ENCODE peak calls at places on chromosomes 1 and 21, in nine cellular contexts. One of them, this sample, is unnamed.

GRCh38 chr1:42523171-42523570 is 60.1 kb downstream of the CCDC30 start:
- DNase-seq in Calu3: no peak
- DNase-seq in hepatocyte: no peak
- DNase-seq in lung: no peak
- DNase-seq in A673: no peak
- DNase-seq in activated B cell treated with CpG ODN at 0.5 μM for 24 hours: no peak
- DNase-seq in uterus: no peak
- DNase-seq in cardiac fibroblast: no peak
- DNase-seq in GM06990: no peak
- DNase-seq in this sample: no peak

GRCh38 chr1:207282496-207283380 is 38.7 kb upstream of the CD55 start:
- DNase-seq in Calu3: peak
- DNase-seq in hepatocyte: no peak
- DNase-seq in lung: no peak
- DNase-seq in A673: no peak
- DNase-seq in activated B cell treated with CpG ODN at 0.5 μM for 24 hours: no peak
- DNase-seq in uterus: no peak
- DNase-seq in cardiac fibroblast: peak
- DNase-seq in GM06990: no peak
- DNase-seq in this sample: no peak

GRCh38 chr1:188433428-188433827 is 1604.7 kb downstream of the PLA2G4A start:
- DNase-seq in Calu3: no peak
- DNase-seq in hepatocyte: no peak
- DNase-seq in lung: no peak
- DNase-seq in A673: no peak
- DNase-seq in activated B cell treated with CpG ODN at 0.5 μM for 24 hours: no peak
- DNase-seq in uterus: no peak
- DNase-seq in cardiac fibroblast: no peak
- DNase-seq in GM06990: no peak
- DNase-seq in this sample: no peak

GRCh38 chr1:37100310-37100709 is 66.0 kb upstream of the GRIK3 start:
- DNase-seq in Calu3: no peak
- DNase-seq in hepatocyte: no peak
- DNase-seq in lung: no peak
- DNase-seq in A673: no peak
- DNase-seq in activated B cell treated with CpG ODN at 0.5 μM for 24 hours: no peak
- DNase-seq in uterus: no peak
- DNase-seq in cardiac fibroblast: no peak
- DNase-seq in GM06990: no peak
- DNase-seq in this sample: no peak

GRCh38 chr1:102252731-102253360 is 256.1 kb upstream of the OLFM3 start:
- DNase-seq in Calu3: no peak
- DNase-seq in hepatocyte: no peak
- DNase-seq in lung: no peak
- DNase-seq in A673: no peak
- DNase-seq in activated B cell treated with CpG ODN at 0.5 μM for 24 hours: no peak
- DNase-seq in uterus: no peak
- DNase-seq in cardiac fibroblast: no peak
- DNase-seq in GM06990: no peak
- DNase-seq in this sample: no peak

GRCh38 chr1:171984850-171985485 is 143.7 kb downstream of the DNM3 start:
- DNase-seq in Calu3: no peak
- DNase-seq in hepatocyte: peak
- DNase-seq in lung: no peak
- DNase-seq in A673: peak
- DNase-seq in activated B cell treated with CpG ODN at 0.5 μM for 24 hours: no peak
- DNase-seq in uterus: no peak
- DNase-seq in cardiac fibroblast: peak
- DNase-seq in GM06990: no peak
- DNase-seq in this sample: no peak

GRCh38 chr1:222061711-222062359 is 319.9 kb upstream of the DUSP10 start:
- DNase-seq in Calu3: no peak
- DNase-seq in hepatocyte: peak
- DNase-seq in lung: no peak
- DNase-seq in A673: no peak
- DNase-seq in activated B cell treated with CpG ODN at 0.5 μM for 24 hours: no peak
- DNase-seq in uterus: no peak
- DNase-seq in cardiac fibroblast: no peak
- DNase-seq in GM06990: no peak
- DNase-seq in this sample: no peak

GRCh38 chr21:41269535-41269934 is 47.1 kb upstream of the FAM3B start:
- DNase-seq in Calu3: no peak
- DNase-seq in hepatocyte: no peak
- DNase-seq in lung: no peak
- DNase-seq in A673: no peak
- DNase-seq in activated B cell treated with CpG ODN at 0.5 μM for 24 hours: no peak
- DNase-seq in uterus: no peak
- DNase-seq in cardiac fibroblast: no peak
- DNase-seq in GM06990: no peak
- DNase-seq in this sample: no peak

GRCh38 chr21:42847726-42848125 is 31.6 kb downstream of the WDR4 start:
- DNase-seq in Calu3: no peak
- DNase-seq in hepatocyte: no peak
- DNase-seq in lung: no peak
- DNase-seq in A673: no peak
- DNase-seq in activated B cell treated with CpG ODN at 0.5 μM for 24 hours: no peak
- DNase-seq in uterus: no peak
- DNase-seq in cardiac fibroblast: no peak
- DNase-seq in GM06990: no peak
- DNase-seq in this sample: no peak

GRCh38 chr1:242205622-242206489 is 207.0 kb upstream of the MAP1LC3C start:
- DNase-seq in Calu3: no peak
- DNase-seq in hepatocyte: no peak
- DNase-seq in lung: no peak
- DNase-seq in A673: peak
- DNase-seq in activated B cell treated with CpG ODN at 0.5 μM for 24 hours: no peak
- DNase-seq in uterus: no peak
- DNase-seq in cardiac fibroblast: no peak
- DNase-seq in GM06990: no peak
- DNase-seq in this sample: no peak

GRCh38 chr1:232833966-232834535 is 28.8 kb downstream of the MAP10 start:
- DNase-seq in Calu3: no peak
- DNase-seq in hepatocyte: no peak
- DNase-seq in lung: no peak
- DNase-seq in A673: no peak
- DNase-seq in activated B cell treated with CpG ODN at 0.5 μM for 24 hours: no peak
- DNase-seq in uterus: no peak
- DNase-seq in cardiac fibroblast: peak
- DNase-seq in GM06990: no peak
- DNase-seq in this sample: no peak

GRCh38 chr1:218811497-218811896 is 362.2 kb upstream of the LYPLAL1 start:
- DNase-seq in Calu3: no peak
- DNase-seq in hepatocyte: no peak
- DNase-seq in lung: no peak
- DNase-seq in A673: no peak
- DNase-seq in activated B cell treated with CpG ODN at 0.5 μM for 24 hours: no peak
- DNase-seq in uterus: peak
- DNase-seq in cardiac fibroblast: peak
- DNase-seq in GM06990: no peak
- DNase-seq in this sample: no peak

GRCh38 chr1:228417061-228417460 is 400 bp upstream of the TRIM17 start:
- DNase-seq in Calu3: no peak
- DNase-seq in hepatocyte: no peak
- DNase-seq in lung: no peak
- DNase-seq in A673: no peak
- DNase-seq in activated B cell treated with CpG ODN at 0.5 μM for 24 hours: no peak
- DNase-seq in uterus: no peak
- DNase-seq in cardiac fibroblast: no peak
- DNase-seq in GM06990: no peak
- DNase-seq in this sample: no peak

GRCh38 chr1:45492691-45493090 is 1.7 kb upstream of the TESK2 start:
- DNase-seq in Calu3: no peak
- DNase-seq in hepatocyte: no peak
- DNase-seq in lung: no peak
- DNase-seq in A673: no peak
- DNase-seq in activated B cell treated with CpG ODN at 0.5 μM for 24 hours: no peak
- DNase-seq in uterus: no peak
- DNase-seq in cardiac fibroblast: no peak
- DNase-seq in GM06990: no peak
- DNase-seq in this sample: no peak

GRCh38 chr1:45490623-45491463 is at the start of gene TESK2:
- DNase-seq in Calu3: peak
- DNase-seq in hepatocyte: peak
- DNase-seq in lung: peak
- DNase-seq in A673: peak
- DNase-seq in activated B cell treated with CpG ODN at 0.5 μM for 24 hours: peak
- DNase-seq in uterus: peak
- DNase-seq in cardiac fibroblast: peak
- DNase-seq in GM06990: peak
- DNase-seq in this sample: peak

GRCh38 chr1:45491464-45492260 is 699 bp upstream of the TESK2 start:
- DNase-seq in Calu3: no peak
- DNase-seq in hepatocyte: no peak
- DNase-seq in lung: no peak
- DNase-seq in A673: no peak
- DNase-seq in activated B cell treated with CpG ODN at 0.5 μM for 24 hours: no peak
- DNase-seq in uterus: no peak
- DNase-seq in cardiac fibroblast: no peak
- DNase-seq in GM06990: no peak
- DNase-seq in this sample: no peak

GRCh38 chr1:45488978-45489377 is 2.0 kb downstream of the TESK2 start:
- DNase-seq in Calu3: no peak
- DNase-seq in hepatocyte: no peak
- DNase-seq in lung: no peak
- DNase-seq in A673: no peak
- DNase-seq in activated B cell treated with CpG ODN at 0.5 μM for 24 hours: no peak
- DNase-seq in uterus: no peak
- DNase-seq in cardiac fibroblast: no peak
- DNase-seq in GM06990: no peak
- DNase-seq in this sample: no peak

GRCh38 chr1:45490121-45490622 is 791 bp downstream of the TESK2 start:
- DNase-seq in Calu3: no peak
- DNase-seq in hepatocyte: no peak
- DNase-seq in lung: no peak
- DNase-seq in A673: peak
- DNase-seq in activated B cell treated with CpG ODN at 0.5 μM for 24 hours: no peak
- DNase-seq in uterus: no peak
- DNase-seq in cardiac fibroblast: peak
- DNase-seq in GM06990: no peak
- DNase-seq in this sample: no peak
- TF ChIP-seq CTCF in Calu3: no peak
- TF ChIP-seq CTCF in hepatocyte: no peak
- TF ChIP-seq CTCF in lung: no peak
- TF ChIP-seq CTCF in A673: no peak
- TF ChIP-seq CTCF in activated B cell treated with CpG ODN at 0.5 μM for 24 hours: no peak
- TF ChIP-seq CTCF in uterus: no peak
- TF ChIP-seq CTCF in cardiac fibroblast: no peak
- TF ChIP-seq CTCF in GM06990: no peak
- TF ChIP-seq CTCF in this sample: no peak

DNA sequence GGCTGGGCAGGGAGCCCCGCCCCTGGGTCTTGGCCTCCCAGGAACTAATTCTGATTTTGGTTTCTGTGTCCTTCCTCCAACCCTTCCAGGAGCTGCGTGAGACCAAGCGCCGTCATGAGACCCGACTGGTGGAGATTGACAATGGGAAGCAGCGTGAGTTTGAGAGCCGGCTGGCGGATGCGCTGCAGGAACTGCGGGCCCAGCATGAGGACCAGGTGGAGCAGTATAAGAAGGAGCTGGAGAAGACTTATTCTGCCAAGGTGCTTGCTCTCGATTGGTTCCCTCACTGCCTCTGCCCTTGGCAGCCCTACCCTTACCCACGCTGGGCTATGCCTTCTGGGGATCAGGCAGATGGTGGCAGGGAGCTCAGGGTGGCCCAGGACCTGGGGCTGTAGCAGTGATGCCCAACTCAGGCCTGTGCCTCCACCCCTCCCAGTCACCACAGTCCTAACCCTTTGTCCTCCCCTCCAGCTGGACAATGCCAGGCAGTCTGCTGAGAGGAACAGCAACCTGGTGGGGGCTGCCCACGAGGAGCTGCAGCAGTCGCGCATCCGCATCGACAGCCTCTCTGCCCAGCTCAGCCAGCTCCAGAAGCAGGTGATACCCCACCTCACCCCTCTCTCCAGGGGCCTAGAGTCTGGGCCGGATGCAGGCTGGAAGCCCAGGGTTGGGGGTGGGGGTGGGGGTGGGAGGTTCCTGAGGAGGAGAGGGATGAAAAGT is 18.5 kb upstream of the SEMA4A start:
- DNase-seq in Calu3: no peak
- DNase-seq in hepatocyte: no peak
- DNase-seq in lung: no peak
- DNase-seq in A673: no peak
- DNase-seq in activated B cell treated with CpG ODN at 0.5 μM for 24 hours: no peak
- DNase-seq in uterus: no peak
- DNase-seq in cardiac fibroblast: no peak
- DNase-seq in GM06990: no peak
- DNase-seq in this sample: no peak
- TF ChIP-seq CTCF in Calu3: no peak
- TF ChIP-seq CTCF in hepatocyte: no peak
- TF ChIP-seq CTCF in lung: no peak
- TF ChIP-seq CTCF in A673: no peak
- TF ChIP-seq CTCF in activated B cell treated with CpG ODN at 0.5 μM for 24 hours: no peak
- TF ChIP-seq CTCF in uterus: no peak
- TF ChIP-seq CTCF in cardiac fibroblast: no peak
- TF ChIP-seq CTCF in GM06990: no peak
- TF ChIP-seq CTCF in this sample: no peak

GRCh38 chr1:212532469-212533235 is 75.9 kb upstream of the ATF3 start:
- DNase-seq in Calu3: no peak
- DNase-seq in hepatocyte: no peak
- DNase-seq in lung: no peak
- DNase-seq in A673: no peak
- DNase-seq in activated B cell treated with CpG ODN at 0.5 μM for 24 hours: no peak
- DNase-seq in uterus: no peak
- DNase-seq in cardiac fibroblast: no peak
- DNase-seq in GM06990: no peak
- DNase-seq in this sample: no peak
- TF ChIP-seq CTCF in Calu3: no peak
- TF ChIP-seq CTCF in hepatocyte: no peak
- TF ChIP-seq CTCF in lung: no peak
- TF ChIP-seq CTCF in A673: no peak
- TF ChIP-seq CTCF in activated B cell treated with CpG ODN at 0.5 μM for 24 hours: no peak
- TF ChIP-seq CTCF in uterus: no peak
- TF ChIP-seq CTCF in cardiac fibroblast: no peak
- TF ChIP-seq CTCF in GM06990: no peak
- TF ChIP-seq CTCF in this sample: no peak

DNA sequence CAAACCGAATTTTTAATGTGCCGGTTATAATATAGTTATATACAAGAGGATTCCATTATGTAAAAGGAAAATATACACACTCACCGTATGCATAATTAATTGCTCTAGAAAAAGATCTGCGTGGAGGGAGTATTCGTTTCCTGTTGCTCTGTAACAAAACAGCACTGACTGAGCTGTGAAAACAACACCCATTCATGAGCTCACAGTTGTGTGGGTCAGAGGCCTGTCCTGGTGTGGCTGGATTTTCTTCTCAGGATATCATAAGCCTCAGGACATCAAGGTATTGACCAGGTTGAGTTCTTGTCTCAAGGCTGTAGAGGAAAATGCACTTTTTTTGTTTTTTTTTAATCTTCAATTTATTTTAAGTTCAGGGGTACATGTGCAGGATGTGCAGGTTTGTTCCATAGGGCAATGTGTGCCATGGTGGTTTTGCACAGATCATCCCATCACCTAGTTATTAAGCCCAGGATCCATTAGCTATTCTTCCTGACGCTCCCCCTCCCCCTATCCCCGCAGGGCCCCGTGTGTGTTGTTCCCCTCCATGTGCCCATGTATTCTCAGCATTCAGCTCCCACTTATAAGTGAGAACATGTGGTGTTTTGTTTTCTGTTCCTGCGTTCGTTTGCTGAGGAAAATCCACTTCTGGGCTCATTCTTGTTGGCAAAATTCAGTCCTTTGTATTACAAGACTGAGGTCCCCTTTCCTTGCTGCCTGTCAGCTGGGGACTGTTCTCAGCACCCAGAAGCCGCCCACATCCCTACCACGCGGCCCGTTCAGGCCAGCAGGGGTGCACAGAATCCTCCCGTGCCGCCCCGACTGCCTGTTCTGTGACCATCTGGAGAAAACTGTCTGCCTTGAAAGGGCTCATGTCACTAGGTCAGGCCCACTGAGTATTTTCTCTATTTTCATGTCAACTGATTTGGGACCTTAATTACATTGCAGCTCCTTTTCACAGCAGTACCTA is 87.4 kb upstream of the ERRFI1 start:
- DNase-seq in Calu3: no peak
- DNase-seq in hepatocyte: no peak
- DNase-seq in lung: no peak
- DNase-seq in A673: peak
- DNase-seq in activated B cell treated with CpG ODN at 0.5 μM for 24 hours: no peak
- DNase-seq in uterus: no peak
- DNase-seq in cardiac fibroblast: peak
- DNase-seq in GM06990: no peak
- DNase-seq in this sample: no peak
- TF ChIP-seq CTCF in Calu3: no peak
- TF ChIP-seq CTCF in hepatocyte: no peak
- TF ChIP-seq CTCF in lung: no peak
- TF ChIP-seq CTCF in A673: peak
- TF ChIP-seq CTCF in activated B cell treated with CpG ODN at 0.5 μM for 24 hours: no peak
- TF ChIP-seq CTCF in uterus: no peak
- TF ChIP-seq CTCF in cardiac fibroblast: no peak
- TF ChIP-seq CTCF in GM06990: no peak
- TF ChIP-seq CTCF in this sample: no peak